ENCODE peak calls at places on chromosome 19, in five cellular contexts. B is right lobe of liver, E is heart right ventricle, H is IMR-90, S is suprapubic skin. C is an unnamed sample.

GRCh38 chr19:48770223-48770622 is 14.9 kb downstream of the FGF21 start:
- DNase-seq in B (no peak), E (no peak), H (no peak), S (no peak), C (no peak)

GRCh38 chr19:37885392-37885791 is 21.0 kb downstream of the WDR87 start:
- DNase-seq in B (no peak), E (no peak), H (no peak), S (no peak), C (no peak)

GRCh38 chr19:10835089-10835753 is 791 bp downstream of the TMED1 start:
- DNase-seq in B (no peak), E (no peak), H (no peak), S (no peak), C (no peak)

GRCh38 chr19:15253513-15253912 is 21.3 kb upstream of the EPHX3 start:
- DNase-seq in B (no peak), E (no peak), H (no peak), S (no peak), C (no peak)

GRCh38 chr19:8580710-8581281 is 3.6 kb upstream of the MYO1F start:
- DNase-seq in B (peak; percentile 86), E (peak; percentile 82), H (peak; percentile 66), S (peak; percentile 89), C (no peak)

GRCh38 chr19:48308695-48309586 is 16.4 kb upstream of the EMP3 start:
- DNase-seq in B (no peak), E (no peak), H (no peak), S (no peak), C (no peak)

GRCh38 chr19:3373971-3374368 is 7.6 kb downstream of the NFIC start:
- DNase-seq in B (no peak), E (no peak), H (no peak), S (no peak), C (no peak)

GRCh38 chr19:46015961-46016425 is 6.9 kb downstream of the PGLYRP1 start:
- DNase-seq in B (no peak), E (no peak), H (no peak), S (no peak), C (no peak)

GRCh38 chr19:33403221-33403972 is 29.9 kb downstream of the CEBPG start:
- DNase-seq in B (peak; percentile 92), E (no peak), H (no peak), S (no peak), C (no peak)

GRCh38 chr19:13063461-13064091 is 39.1 kb downstream of the LYL1 start:
- DNase-seq in B (no peak), E (peak; percentile 75), H (no peak), S (no peak), C (no peak)

GRCh38 chr19:13060233-13060963 is 42.3 kb downstream of the LYL1 start:
- DNase-seq in B (no peak), E (no peak), H (no peak), S (no peak), C (no peak)

GRCh38 chr19:13062317-13062716 is 40.3 kb downstream of the LYL1 start:
- DNase-seq in B (no peak), E (no peak), H (no peak), S (no peak), C (no peak)

GRCh38 chr19:13058951-13059660 is 43.6 kb downstream of the LYL1 start:
- DNase-seq in B (no peak), E (no peak), H (no peak), S (no peak), C (no peak)

GRCh38 chr19:13060964-13061927 is 41.4 kb downstream of the LYL1 start:
- DNase-seq in B (peak; percentile 79), E (peak; percentile 89), H (peak; percentile 69), S (peak; percentile 88), C (peak; percentile 17)
- H3K27me3 ChIP-seq in B (no peaks in the 10 kb centered on the region), E (no peaks in the 10 kb centered on the region), H (no peaks in the 10 kb centered on the region), S (no peaks in the 10 kb centered on the region), C (no peaks in the 10 kb centered on the region)

GRCh38 chr19:39845621-39846175 is 481 bp downstream of the FBL start:
- DNase-seq in B (no peak), E (no peak), H (no peak), S (no peak), C (no peak)
- TF ChIP-seq CTCF in B (no peak), E (peak; percentile 25), H (peak; percentile 20), S (no peak), C (no peak)

DNA sequence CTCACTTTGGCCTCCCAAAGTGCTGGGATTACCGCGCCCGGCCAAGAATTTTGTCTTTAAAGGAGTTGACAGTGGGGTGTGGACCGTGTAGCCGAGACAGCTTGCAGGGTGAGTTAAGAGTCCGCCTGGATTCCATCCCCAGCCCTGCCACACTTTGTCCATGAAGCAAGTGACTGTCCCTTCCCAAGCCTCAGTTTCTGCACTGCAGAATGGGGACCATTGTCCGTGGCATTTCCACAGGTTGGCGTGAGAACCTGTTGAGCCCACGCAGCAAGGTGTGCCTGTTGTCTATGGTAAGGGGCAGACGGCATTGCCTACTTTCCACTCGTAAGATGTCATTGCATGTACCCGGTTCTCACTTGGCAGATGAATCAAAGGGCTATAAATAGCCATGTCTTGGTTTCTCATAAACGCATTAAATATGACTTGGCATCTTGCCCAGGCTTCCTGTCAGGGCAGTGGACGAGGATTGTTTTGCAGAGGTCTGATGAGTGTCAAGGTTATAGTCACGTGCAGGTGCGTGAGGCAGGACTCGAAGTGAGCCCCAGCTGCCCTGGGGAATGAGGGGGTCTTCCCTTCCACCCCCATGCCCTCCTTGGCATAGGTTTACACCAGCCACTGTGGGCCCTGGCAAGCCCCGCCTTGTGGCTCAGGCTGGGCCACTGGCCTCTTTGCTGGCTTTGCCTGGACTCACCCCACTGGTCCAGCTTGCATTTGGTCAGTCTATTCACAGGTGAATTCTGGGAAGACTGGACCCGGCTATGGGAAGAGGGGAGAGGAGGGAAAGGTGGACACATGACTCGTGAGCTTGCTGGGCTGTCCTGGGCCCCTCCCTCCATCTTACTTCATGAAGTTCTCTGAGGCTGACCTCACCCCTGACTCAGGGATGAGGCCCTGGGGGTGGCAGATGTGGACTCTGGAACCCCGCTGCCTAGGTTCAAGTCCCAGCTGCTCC is 14.6 kb downstream of the FAM187B start:
- DNase-seq in B (peak; percentile 59), E (peak; percentile 93), H (peak; percentile 64), S (peak; percentile 84), C (peak; percentile 70)
- H3K4me3 ChIP-seq in B (no peak overlapping the region), E (no peak overlapping the region), H (no peak overlapping the region), S (no peak overlapping the region), C (no peak overlapping the region)

GRCh38 chr19:55402509-55402908 is 5.1 kb downstream of the UBE2S start:
- DNase-seq in B (no peak), E (no peak), H (no peak), S (no peak), C (no peak)
- H3K27me3 ChIP-seq in B (no peaks in the 10 kb centered on the region), E (no peaks in the 10 kb centered on the region), H (no peaks in the 10 kb centered on the region), S (no peaks in the 10 kb centered on the region), C (no peaks in the 10 kb centered on the region)

DNA sequence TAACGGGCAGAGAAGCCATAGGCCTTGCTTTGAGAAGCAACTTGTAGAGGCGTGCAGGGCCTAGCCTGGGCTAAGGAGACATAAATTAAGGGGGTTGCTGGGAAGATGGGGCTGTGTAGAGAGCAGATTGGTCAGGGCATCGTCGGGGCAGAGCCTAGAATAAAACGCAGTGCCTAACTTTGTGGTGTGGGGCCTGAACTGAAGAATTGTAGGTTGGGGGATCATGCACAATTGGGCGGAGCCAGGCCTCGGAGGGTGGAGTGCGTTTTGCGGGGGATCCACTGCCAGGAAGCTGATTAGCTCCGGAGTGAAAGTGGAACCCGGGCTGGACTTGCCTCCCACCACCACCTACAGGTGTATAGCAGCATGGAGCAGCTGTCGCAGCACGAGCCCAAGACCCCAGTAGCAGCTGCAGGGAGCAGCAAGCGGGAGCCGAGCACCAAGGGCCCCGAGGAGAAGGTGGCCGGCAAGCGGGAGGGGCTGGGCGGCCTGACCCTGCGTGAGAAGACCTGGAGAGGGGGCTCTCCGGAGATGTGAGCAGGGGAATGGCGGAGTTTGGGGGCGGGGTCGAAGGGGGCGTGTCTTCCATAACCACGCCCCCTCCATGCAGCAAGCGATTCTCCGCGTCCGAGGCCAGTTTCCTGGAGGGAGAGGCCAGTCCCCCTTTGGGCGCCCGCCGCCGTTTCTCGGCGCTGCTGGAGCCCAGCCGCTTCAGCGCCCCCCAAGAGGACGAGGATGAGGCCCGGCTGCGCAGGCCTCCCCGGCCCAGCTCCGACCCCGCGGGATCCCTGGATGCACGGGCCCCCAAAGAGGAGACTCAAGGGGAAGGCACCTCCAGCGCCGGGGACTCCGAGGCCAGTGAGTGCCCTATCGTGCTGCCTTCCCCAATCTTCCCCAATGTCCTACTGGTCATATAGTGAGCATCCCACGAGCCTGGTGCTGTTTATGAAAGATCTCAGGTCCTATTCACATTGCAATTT is 13.8 kb downstream of the DNASE2 start:
- DNase-seq in B (peak; percentile 49), E (no peak), H (peak; percentile 43), S (no peak), C (no peak)
- TF ChIP-seq CTCF in B (no peak), E (no peak), H (no peak), S (no peak), C (no peak)

GRCh38 chr19:52948025-52948770 is 14.5 kb downstream of the ZNF816 start:
- DNase-seq in B (no peak), E (no peak), H (no peak), S (peak; percentile 2), C (no peak)

GRCh38 chr19:52945652-52946321 is 16.9 kb downstream of the ZNF816 start:
- DNase-seq in B (no peak), E (no peak), H (no peak), S (peak; percentile 57), C (no peak)

GRCh38 chr19:52943884-52944643 is 18.6 kb downstream of the ZNF816 start:
- DNase-seq in B (no peak), E (no peak), H (no peak), S (peak; percentile 38), C (no peak)

GRCh38 chr19:52949422-52949821 is 13.3 kb downstream of the ZNF816 start:
- DNase-seq in B (no peak), E (no peak), H (no peak), S (no peak), C (no peak)

GRCh38 chr19:52946322-52947310 is 16.1 kb downstream of the ZNF816 start:
- DNase-seq in B (peak; percentile 48), E (no peak), H (peak; percentile 5), S (peak; percentile 72), C (no peak)
- H3K4me3 ChIP-seq in B (no peak overlapping the region), E (peak overlapping the region; percentile 35), H (no peak overlapping the region), S (no peak overlapping the region), C (no peak overlapping the region)

GRCh38 chr19:44260343-44260681 is 626 bp downstream of the ZNF233 start:
- DNase-seq in B (no peak), E (no peak), H (no peak), S (no peak), C (no peak)
- H3K27me3 ChIP-seq in B (no peaks in the 10 kb centered on the region), E (no peaks in the 10 kb centered on the region), H (no peaks in the 10 kb centered on the region), S (no peaks in the 10 kb centered on the region), C (no peaks in the 10 kb centered on the region)

GRCh38 chr19:2188708-2189385 is 25.1 kb downstream of the DOT1L start:
- DNase-seq in B (no peak), E (no peak), H (peak; percentile 86), S (no peak), C (no peak)

GRCh38 chr19:2184422-2185012 is 20.8 kb downstream of the DOT1L start:
- DNase-seq in B (no peak), E (no peak), H (no peak), S (no peak), C (no peak)

GRCh38 chr19:2185734-2186070 is 22.0 kb downstream of the DOT1L start:
- DNase-seq in B (no peak), E (no peak), H (no peak), S (no peak), C (no peak)

GRCh38 chr19:2187164-2187563 is 23.4 kb downstream of the DOT1L start:
- DNase-seq in B (no peak), E (no peak), H (no peak), S (no peak), C (no peak)

GRCh38 chr19:2186071-2186846 is 22.5 kb downstream of the DOT1L start:
- DNase-seq in B (no peak), E (peak; percentile 89), H (peak; percentile 95), S (peak; percentile 90), C (no peak)
- TF ChIP-seq CTCF in B (no peak), E (no peak), H (no peak), S (no peak), C (no peak)

C was measured in esophagus squamous epithelium.